ENCODE peak calls at places on chromosomes 3 and 15, in six cellular contexts. V is H1, T is HepG2, I is K562, N is WTC11, K is GM12878. G is an unnamed sample.

GRCh38 chr3:185488465-185488864 is 10.4 kb downstream of the TMEM41A start:
- DNase-seq in N (no peak), T (no peak), V (no peak), K (no peak), I (no peak), G (no peak)

GRCh38 chr3:101988591-101988990 is 139.3 kb downstream of the NFKBIZ start:
- DNase-seq in I (no peak), V (no peak), K (no peak), T (no peak), N (no peak), G (no peak)

GRCh38 chr3:94520364-94520763 is 457.5 kb downstream of the NSUN3 start:
- DNase-seq in V (no peak), K (no peak), T (no peak), N (no peak), I (no peak), G (no peak)

GRCh38 chr3:18354706-18355105 is 70.4 kb downstream of the SATB1 start:
- DNase-seq in N (no peak), K (no peak), V (no peak), I (no peak), T (no peak), G (no peak)

GRCh38 chr15:40282144-40282869 is 557 bp downstream of the ANKRD63 start:
- DNase-seq in T (peak; percentile 30), N (peak; percentile 68), I (peak; percentile 80), K (no peak), V (peak; percentile 86), G (no peak)

GRCh38 chr15:90931737-90932659 is at the start of gene HDDC3:
- DNase-seq in N (peak; percentile 96), V (peak; percentile 99), T (peak; percentile 86), I (peak; percentile 80), K (peak; percentile 63), G (peak; percentile 87)

GRCh38 chr3:197465996-197466549 is 89.7 kb downstream of the BDH1 start:
- DNase-seq in N (no peak), I (no peak), T (peak; percentile 94), K (no peak), V (no peak), G (no peak)

GRCh38 chr3:195143221-195143620 is 127.7 kb downstream of the XXYLT1 start:
- DNase-seq in I (no peak), N (no peak), K (no peak), T (no peak), V (no peak), G (no peak)

GRCh38 chr3:48595075-48595525 is at the start of gene COL7A1:
- DNase-seq in V (peak; percentile 75), I (peak; percentile 57), T (no peak), K (no peak), N (peak; percentile 26), G (no peak)

GRCh38 chr3:96236499-96236898 is 577.9 kb upstream of the EPHA6 start:
- DNase-seq in N (no peak), V (no peak), K (no peak), T (no peak), I (no peak), G (no peak)

GRCh38 chr15:49438970-49439631 is 16.1 kb downstream of the FGF7 start:
- DNase-seq in V (no peak), I (no peak), K (peak; percentile 11), T (no peak), N (no peak), G (no peak)

GRCh38 chr3:131501949-131502348 is 822 bp downstream of the MRPL3 start:
- DNase-seq in V (no peak), T (peak; percentile 13), I (peak; percentile 11), N (no peak), K (no peak), G (no peak)

GRCh38 chr3:134326760-134327593 is 47.3 kb downstream of the AMOTL2 start:
- DNase-seq in N (peak; percentile 59), T (peak; percentile 90), K (no peak), I (no peak), V (no peak), G (no peak)

GRCh38 chr15:57537951-57538506 is 53.7 kb upstream of the MYZAP start:
- DNase-seq in I (no peak), N (no peak), T (no peak), V (no peak), K (no peak), G (no peak)
- TF ChIP-seq ATF3 in I (no peak), N (no peak), T (no peak), V (no peak), K (no peak), G (no peak)

DNA sequence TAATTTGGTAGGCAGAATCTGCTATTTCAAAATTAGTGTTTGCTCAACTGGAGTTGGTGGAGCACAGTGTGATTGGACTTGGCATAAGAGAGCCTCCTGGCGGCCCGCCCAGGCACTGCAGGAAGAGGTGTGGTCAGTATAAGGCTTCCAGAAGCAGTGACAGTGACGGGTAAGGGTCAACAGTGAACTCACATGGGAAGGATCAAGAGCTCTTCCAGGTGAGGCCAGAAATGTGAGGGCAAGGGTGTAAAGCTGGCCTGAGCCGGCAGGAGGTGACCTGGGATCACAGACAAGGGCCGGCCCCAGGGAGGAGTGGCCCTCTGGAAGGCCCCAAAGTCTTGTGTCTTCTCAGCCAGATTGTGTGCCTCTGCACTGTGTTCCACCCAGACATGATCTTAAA is 93.2 kb upstream of the RNF7 start:
- DNase-seq in N (peak; percentile 92), K (no peak), V (peak; percentile 97), I (peak; percentile 74), T (peak; percentile 67), G (peak; percentile 60)
- TF ChIP-seq ATF3 in N (no peak), K (no peak), V (no peak), I (no peak), T (no peak), G (no peak)

GRCh38 chr3:67941433-67942030 is 287.1 kb upstream of the SUCLG2 start:
- DNase-seq in V (no peak), T (no peak), I (no peak), N (no peak), K (no peak), G (no peak)

GRCh38 chr3:67937498-67938118 is 283.2 kb upstream of the SUCLG2 start:
- DNase-seq in N (no peak), T (no peak), K (no peak), V (no peak), I (no peak), G (no peak)

GRCh38 chr3:67943546-67943945 is 289.1 kb upstream of the SUCLG2 start:
- DNase-seq in K (no peak), T (no peak), V (no peak), I (no peak), N (no peak), G (no peak)

GRCh38 chr3:67940200-67940952 is 286.0 kb upstream of the SUCLG2 start:
- DNase-seq in K (no peak), T (no peak), V (no peak), I (no peak), N (no peak), G (no peak)
- TF ChIP-seq ATF3 in K (no peak), T (no peak), V (no peak), I (no peak), N (no peak), G (no peak)

GRCh38 chr3:156176048-156176447 is 55.7 kb downstream of the KCNAB1 start:
- DNase-seq in V (no peak), K (no peak), N (no peak), T (peak; percentile 57), I (no peak), G (no peak)
- TF ChIP-seq ATF3 in V (no peak), K (no peak), N (no peak), T (no peak), I (no peak), G (no peak)

GRCh38 chr3:13537926-13538325 is 11.0 kb upstream of the FBLN2 start:
- DNase-seq in K (no peak), T (no peak), I (peak; percentile 56), V (no peak), N (no peak), G (peak; percentile 88)
- TF ChIP-seq ATF3 in K (no peak), T (no peak), I (no peak), V (no peak), N (no peak), G (no peak)

GRCh38 chr15:68700395-68701123 is 120.1 kb downstream of the ANP32A start:
- DNase-seq in K (no peak), N (peak; percentile 33), T (no peak), I (no peak), V (peak; percentile 63), G (no peak)
- TF ChIP-seq ATF3 in K (no peak), N (no peak), T (no peak), I (no peak), V (no peak), G (no peak)

GRCh38 chr3:44924102-44925084 is 50.0 kb downstream of the TGM4 start:
- DNase-seq in T (no peak), I (no peak), V (no peak), K (no peak), N (no peak), G (no peak)
- TF ChIP-seq ATF3 in T (no peak), I (no peak), V (no peak), K (no peak), N (no peak), G (no peak)